ENCODE peak calls at places on chromosomes 16 and 17, in six cellular contexts. Q is foreskin keratinocyte, B is OCI-LY7, S is astrocyte, X is fibroblast of pulmonary artery, N is upper lobe of right lung. H is an unnamed sample.

GRCh38 chr17:47605006-47605405 is 44.7 kb upstream of the KPNB1 start:
- DNase-seq in Q (no peak), B (no peak), S (no peak), X (no peak), N (no peak), H (no peak)

GRCh38 chr17:49557204-49558024 is 18.3 kb upstream of the NXPH3 start:
- DNase-seq in Q (no peak), B (peak), S (no peak), X (peak), N (no peak), H (peak)

GRCh38 chr16:30370444-30371247 is at the start of gene TBC1D10B:
- DNase-seq in Q (peak), B (peak), S (peak), X (peak), N (peak), H (peak)

GRCh38 chr16:49557070-49557446 is 183.5 kb downstream of the C16orf78 start:
- DNase-seq in Q (no peak), B (no peak), S (no peak), X (no peak), N (no peak), H (peak)

GRCh38 chr16:19555938-19556778 is 655 bp downstream of the VPS35L start:
- DNase-seq in Q (peak), B (peak), S (peak), X (peak), N (no peak), H (no peak)

GRCh38 chr16:72818286-72818845 is 229.6 kb downstream of the ZFHX3 start:
- DNase-seq in Q (no peak), B (no peak), S (peak), X (no peak), N (no peak), H (no peak)

GRCh38 chr16:19071811-19072777 is 4.7 kb downstream of the COQ7 start:
- DNase-seq in Q (no peak), B (peak), S (peak), X (peak), N (peak), H (no peak)

GRCh38 chr16:72901012-72901411 is 146.9 kb downstream of the ZFHX3 start:
- DNase-seq in Q (no peak), B (no peak), S (no peak), X (no peak), N (no peak), H (no peak)

GRCh38 chr16:74954763-74955162 is 30.2 kb downstream of the WDR59 start:
- DNase-seq in Q (no peak), B (no peak), S (no peak), X (no peak), N (no peak), H (no peak)
- TF ChIP-seq CTCF in Q (no peak), B (no peak), S (no peak), X (no peak), N (no peak), H (no peak)

GRCh38 chr16:66470556-66470955 is 43.5 kb downstream of the BEAN1 start:
- DNase-seq in Q (no peak), B (no peak), S (no peak), X (no peak), N (no peak), H (no peak)

GRCh38 chr16:66469932-66470546 is 42.9 kb downstream of the BEAN1 start:
- DNase-seq in Q (no peak), B (no peak), S (no peak), X (no peak), N (no peak), H (no peak)

GRCh38 chr16:66468321-66468965 is 41.3 kb downstream of the BEAN1 start:
- DNase-seq in Q (no peak), B (no peak), S (no peak), X (no peak), N (peak), H (no peak)

GRCh38 chr16:66467611-66468010 is 40.5 kb downstream of the BEAN1 start:
- DNase-seq in Q (no peak), B (no peak), S (no peak), X (no peak), N (peak), H (no peak)

GRCh38 chr16:66469291-66469931 is 42.3 kb downstream of the BEAN1 start:
- DNase-seq in Q (no peak), B (no peak), S (no peak), X (no peak), N (peak), H (no peak)
- TF ChIP-seq CTCF in Q (no peak), B (no peak), S (no peak), X (no peak), N (no peak), H (no peak)

GRCh38 chr17:44565866-44566443 is 8.7 kb downstream of the FZD2 start:
- DNase-seq in Q (no peak), B (no peak), S (no peak), X (peak), N (no peak), H (no peak)
- TF ChIP-seq CTCF in Q (peak), B (peak), S (peak), X (peak), N (peak), H (no peak)

DNA sequence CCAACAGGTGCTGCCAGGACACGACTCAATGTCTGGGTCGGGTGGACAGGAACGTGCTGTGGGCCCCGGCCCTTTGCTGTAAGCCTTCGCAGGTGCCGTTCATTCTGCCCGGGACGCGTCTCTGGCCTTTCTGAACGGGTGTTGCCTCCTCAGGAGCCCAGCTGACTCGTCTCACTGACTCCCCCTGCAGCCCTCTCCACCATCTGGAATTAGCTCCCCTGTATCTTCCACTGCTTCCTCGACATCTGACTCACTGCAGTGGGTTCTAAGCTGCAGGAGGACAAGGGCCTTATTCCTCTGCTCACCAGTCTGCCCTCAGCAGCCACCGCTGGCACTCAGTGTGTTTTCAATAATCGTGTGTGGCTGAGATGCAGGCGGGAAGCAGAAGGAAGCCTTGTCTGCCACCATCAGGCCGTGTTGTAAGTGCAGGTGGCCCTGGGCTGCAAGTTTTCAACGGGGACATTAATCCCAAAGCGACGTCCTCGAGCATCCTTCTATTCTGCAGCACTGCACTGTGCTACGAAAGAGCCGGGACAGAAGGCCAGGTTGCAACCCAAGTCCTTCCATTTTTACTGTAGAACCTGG is 256.2 kb downstream of the FOXL1 start:
- DNase-seq in Q (no peak), B (no peak), S (peak), X (peak), N (no peak), H (no peak)
- TF ChIP-seq CTCF in Q (peak), B (no peak), S (peak), X (peak), N (no peak), H (no peak)

GRCh38 chr17:17900615-17901520 is 64.1 kb upstream of the SREBF1 start:
- DNase-seq in Q (no peak), B (no peak), S (peak), X (peak), N (peak), H (no peak)
- TF ChIP-seq CTCF in Q (no peak), B (no peak), S (no peak), X (no peak), N (no peak), H (no peak)

H was measured in D721Med.